ENCODE peak calls at places on chromosomes 11 and 22, in ten cellular contexts. Q is sigmoid colon, K is HepG2, P is K562, E is H1, J is GM23338, I is stomach, V is HCT116, R is vagina, B is SK-N-SH. W is an unnamed sample. For H3K4me1, the result is how much of the 10 kb centered on the place peaks cover.

GRCh38 chr22:49928185-49928495 is 9.7 kb downstream of the CRELD2 start:
- DNase-seq in Q (no peak), K (no peak), P (no peak), E (no peak), J (no peak), I (no peak), V (no peak), R (no peak), B (no peak), W (no peak)

GRCh38 chr11:75245356-75246005 is 4.9 kb downstream of the TPBGL start:
- DNase-seq in Q (no peak), K (peak), P (no peak), E (no peak), J (peak), I (peak), V (no peak), R (no peak), B (peak), W (peak)

GRCh38 chr22:21593406-21594232 is 26.1 kb downstream of the UBE2L3 start:
- DNase-seq in Q (no peak), K (peak), P (peak), E (peak), J (peak), I (peak), V (no peak), R (no peak), B (peak), W (no peak)

GRCh38 chr11:22441831-22442230 is 103.7 kb downstream of the SLC17A6 start:
- DNase-seq in Q (no peak), K (no peak), P (no peak), E (no peak), J (peak), I (no peak), V (no peak), R (no peak), B (no peak), W (no peak)

GRCh38 chr22:48959496-48959895 is 868.2 kb downstream of the BRD1 start:
- DNase-seq in Q (no peak), K (no peak), P (no peak), E (peak), J (no peak), I (peak), V (no peak), R (no peak), B (no peak), W (peak)

GRCh38 chr22:18954333-18954732 is 18.2 kb upstream of the PRODH start:
- DNase-seq in Q (peak), K (peak), P (peak), E (peak), J (peak), I (peak), V (no peak), R (no peak), B (peak), W (peak)

GRCh38 chr11:117096973-117097566 is 1.2 kb downstream of the SIK3 start:
- DNase-seq in Q (no peak), K (no peak), P (no peak), E (no peak), J (no peak), I (no peak), V (no peak), R (no peak), B (no peak), W (no peak)

GRCh38 chr11:39365809-39366436 is 2093.5 kb downstream of the LRRC4C start:
- DNase-seq in Q (no peak), K (no peak), P (no peak), E (no peak), J (peak), I (no peak), V (no peak), R (no peak), B (no peak), W (no peak)

GRCh38 chr11:10329356-10329755 is 24.5 kb downstream of the ADM start:
- DNase-seq in Q (no peak), K (no peak), P (no peak), E (no peak), J (no peak), I (no peak), V (no peak), R (no peak), B (no peak), W (no peak)

GRCh38 chr11:65979261-65979759 is 17.8 kb downstream of the SART1 start:
- DNase-seq in Q (no peak), K (no peak), P (no peak), E (no peak), J (no peak), I (no peak), V (no peak), R (no peak), B (peak), W (no peak)

GRCh38 chr11:111730031-111730430 is 36.2 kb downstream of the PPP2R1B start:
- DNase-seq in Q (no peak), K (no peak), P (no peak), E (no peak), J (no peak), I (no peak), V (no peak), R (no peak), B (no peak), W (no peak)

GRCh38 chr11:9616858-9617257 is 43.4 kb downstream of the WEE1 start:
- DNase-seq in Q (peak), K (no peak), P (no peak), E (no peak), J (no peak), I (no peak), V (no peak), R (no peak), B (no peak), W (no peak)

GRCh38 chr22:22378446-22379415 is 129.8 kb downstream of the ZNF280B start:
- DNase-seq in Q (no peak), K (no peak), P (peak), E (no peak), J (no peak), I (no peak), V (no peak), R (no peak), B (no peak), W (no peak)

GRCh38 chr11:8252946-8253345 is 10.7 kb downstream of the LMO1 start:
- DNase-seq in Q (peak), K (no peak), P (no peak), E (peak), J (no peak), I (no peak), V (no peak), R (no peak), B (no peak), W (peak)

GRCh38 chr11:27456140-27456801 is 16.3 kb downstream of the LGR4 start:
- DNase-seq in Q (no peak), K (peak), P (no peak), E (no peak), J (no peak), I (no peak), V (no peak), R (no peak), B (no peak), W (no peak)

GRCh38 chr11:46914363-46914762 is 4.0 kb downstream of the LRP4 start:
- DNase-seq in Q (no peak), K (no peak), P (no peak), E (no peak), J (no peak), I (no peak), V (no peak), R (no peak), B (no peak), W (no peak)

GRCh38 chr11:118928870-118929495 is 3.3 kb upstream of the BCL9L start:
- DNase-seq in Q (peak), K (peak), P (peak), E (peak), J (peak), I (no peak), V (no peak), R (no peak), B (peak), W (peak)

GRCh38 chr11:124278261-124278660 is 22.1 kb downstream of the OR8G5 start:
- DNase-seq in Q (no peak), K (no peak), P (no peak), E (no peak), J (no peak), I (no peak), V (no peak), R (no peak), B (no peak), W (no peak)

GRCh38 chr11:7538023-7538422 is 24.2 kb downstream of the PPFIBP2 start:
- DNase-seq in Q (peak), K (no peak), P (no peak), E (no peak), J (no peak), I (no peak), V (no peak), R (no peak), B (no peak), W (no peak)

GRCh38 chr11:104352036-104352435 is 188.1 kb upstream of the PDGFD start:
- DNase-seq in Q (no peak), K (no peak), P (no peak), E (no peak), J (no peak), I (no peak), V (no peak), R (no peak), B (no peak), W (no peak)

GRCh38 chr11:43788394-43788793 is 92.2 kb upstream of the ALKBH3 start:
- DNase-seq in Q (no peak), K (no peak), P (no peak), E (no peak), J (no peak), I (no peak), V (no peak), R (no peak), B (no peak), W (no peak)

GRCh38 chr11:44833869-44834452 is 107.2 kb downstream of the TSPAN18 start:
- DNase-seq in Q (no peak), K (no peak), P (no peak), E (no peak), J (peak), I (no peak), V (no peak), R (no peak), B (peak), W (no peak)

GRCh38 chr11:131522851-131523250 is 152.4 kb downstream of the NTM start:
- DNase-seq in Q (no peak), K (no peak), P (no peak), E (no peak), J (no peak), I (no peak), V (no peak), R (no peak), B (no peak), W (no peak)

GRCh38 chr11:60762851-60763691 is 6.4 kb downstream of the MS4A15 start:
- DNase-seq in Q (no peak), K (peak), P (peak), E (no peak), J (peak), I (no peak), V (peak), R (no peak), B (no peak), W (peak)

GRCh38 chr11:7571640-7572000 is 57.8 kb downstream of the PPFIBP2 start:
- DNase-seq in Q (peak), K (peak), P (peak), E (peak), J (peak), I (peak), V (peak), R (no peak), B (peak), W (no peak)

GRCh38 chr11:76637491-76638266 is 32.9 kb downstream of the LRRC32 start:
- DNase-seq in Q (peak), K (no peak), P (no peak), E (no peak), J (no peak), I (no peak), V (no peak), R (no peak), B (no peak), W (peak)

GRCh38 chr11:96075532-96075959 is 151.6 kb upstream of the MTMR2 start:
- DNase-seq in Q (no peak), K (no peak), P (no peak), E (no peak), J (no peak), I (no peak), V (no peak), R (no peak), B (no peak), W (no peak)

GRCh38 chr11:66333220-66333877 is 2.9 kb downstream of the RIN1 start:
- DNase-seq in Q (peak), K (no peak), P (no peak), E (no peak), J (no peak), I (no peak), V (no peak), R (no peak), B (peak), W (no peak)

GRCh38 chr11:12784987-12785386 is 110.8 kb downstream of the TEAD1 start:
- DNase-seq in Q (no peak), K (no peak), P (no peak), E (no peak), J (no peak), I (no peak), V (no peak), R (no peak), B (no peak), W (no peak)

GRCh38 chr11:120801801-120802689 is 221.9 kb upstream of the TBCEL start:
- DNase-seq in Q (peak), K (peak), P (peak), E (peak), J (peak), I (peak), V (peak), R (no peak), B (peak), W (no peak)

GRCh38 chr22:39176067-39176621 is 23.7 kb upstream of the CBX7 start:
- DNase-seq in Q (peak), K (peak), P (no peak), E (peak), J (peak), I (peak), V (no peak), R (no peak), B (no peak), W (peak)

GRCh38 chr11:76236092-76237026 is 30.1 kb upstream of the WNT11 start:
- DNase-seq in Q (peak), K (no peak), P (peak), E (peak), J (peak), I (peak), V (peak), R (no peak), B (peak), W (no peak)

GRCh38 chr11:83191491-83191890 is 2.0 kb upstream of the ANKRD42 start:
- DNase-seq in Q (no peak), K (no peak), P (no peak), E (no peak), J (no peak), I (no peak), V (no peak), R (no peak), B (no peak), W (no peak)

GRCh38 chr22:37100589-37101127 is 8.9 kb downstream of the TMPRSS6 start:
- DNase-seq in Q (no peak), K (no peak), P (no peak), E (no peak), J (no peak), I (no peak), V (no peak), R (no peak), B (no peak), W (no peak)

GRCh38 chr22:37103151-37103550 is 6.4 kb downstream of the TMPRSS6 start:
- DNase-seq in Q (no peak), K (no peak), P (no peak), E (no peak), J (no peak), I (no peak), V (no peak), R (no peak), B (no peak), W (no peak)

GRCh38 chr22:37101311-37102063 is 8.0 kb downstream of the TMPRSS6 start:
- DNase-seq in Q (no peak), K (no peak), P (no peak), E (no peak), J (no peak), I (peak), V (no peak), R (no peak), B (no peak), W (no peak)

GRCh38 chr22:37095113-37095512 is 14.4 kb downstream of the TMPRSS6 start:
- DNase-seq in Q (no peak), K (no peak), P (peak), E (no peak), J (no peak), I (no peak), V (no peak), R (no peak), B (no peak), W (no peak)

GRCh38 chr22:37098976-37099577 is 10.4 kb downstream of the TMPRSS6 start:
- DNase-seq in Q (no peak), K (no peak), P (no peak), E (peak), J (peak), I (no peak), V (no peak), R (no peak), B (no peak), W (no peak)
- TF ChIP-seq CTCF in Q (no peak), K (peak), P (peak), E (peak), J (peak), I (no peak), V (peak), R (no peak), B (no peak), W (no peak)

GRCh38 chr11:16001899-16002426 is 354.4 kb downstream of the SOX6 start:
- DNase-seq in Q (no peak), K (peak), P (no peak), E (no peak), J (peak), I (peak), V (peak), R (no peak), B (no peak), W (no peak)
- TF ChIP-seq POLR2AphosphoS5 in Q (no peak), K (no peak), P (no peak), E (no peak), J (no peak), I (no peak), V (no peak), R (no peak), B (no peak), W (no peak)

GRCh38 chr22:33908201-33909074 is 11.8 kb downstream of the LARGE1 start:
- DNase-seq in Q (no peak), K (no peak), P (no peak), E (no peak), J (no peak), I (no peak), V (no peak), R (no peak), B (no peak), W (no peak)
- H3K4me1 ChIP-seq in Q (under half), K (under half), P (under half), E (under half), J (half or more), I (under half), V (under half), R (under half), B (under half), W (under half)

DNA sequence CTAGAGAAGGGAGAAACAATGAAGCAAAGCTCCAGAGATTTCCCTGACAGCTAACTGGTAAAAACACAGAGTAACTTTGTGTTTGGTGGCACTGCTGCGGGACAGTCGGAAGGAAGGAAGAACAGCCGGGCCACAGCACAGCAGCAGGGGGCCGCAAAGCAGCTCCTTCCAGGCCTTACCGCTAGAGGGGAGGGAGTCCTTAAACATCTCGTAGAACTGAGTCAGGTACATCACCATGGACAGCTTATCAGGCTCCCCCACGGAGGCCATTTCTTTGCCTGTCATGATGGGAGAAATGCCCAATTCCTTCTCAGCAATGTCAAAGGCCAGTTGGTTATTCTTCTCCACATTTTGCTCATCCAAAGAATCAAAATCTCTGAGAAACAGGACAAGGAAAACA is 114.6 kb upstream of the BID start:
- DNase-seq in Q (no peak), K (no peak), P (peak), E (peak), J (peak), I (no peak), V (no peak), R (no peak), B (no peak), W (no peak)
- TF ChIP-seq CTCF in Q (no peak), K (no peak), P (peak), E (peak), J (peak), I (no peak), V (no peak), R (no peak), B (no peak), W (no peak)

GRCh38 chr22:24208012-24208749 is 26.9 kb downstream of the SUSD2 start:
- DNase-seq in Q (peak), K (peak), P (no peak), E (no peak), J (no peak), I (peak), V (peak), R (no peak), B (peak), W (no peak)
- TF ChIP-seq POLR2AphosphoS5 in Q (peak), K (no peak), P (no peak), E (no peak), J (no peak), I (peak), V (peak), R (no peak), B (peak), W (peak)

DNA sequence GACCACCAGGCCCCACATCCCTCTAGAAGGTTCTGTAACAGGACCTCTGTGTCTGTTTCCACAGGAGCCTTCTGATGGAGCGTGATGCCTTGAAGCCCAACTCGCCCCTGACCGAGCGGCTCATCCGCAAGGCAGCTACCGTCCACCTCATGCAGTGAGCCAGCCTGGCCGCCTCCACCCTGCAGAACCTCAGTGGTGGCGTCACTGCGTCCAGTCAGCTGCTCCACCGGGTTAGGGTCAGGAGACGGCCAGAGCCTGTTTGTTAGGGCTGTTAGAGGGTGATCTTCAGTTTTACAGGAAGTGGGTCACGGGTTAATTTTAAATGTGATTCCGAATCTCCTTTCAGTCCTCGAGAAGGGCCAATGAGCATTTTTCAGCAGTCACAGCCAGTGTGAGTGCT is 3.9 kb upstream of the GTSE1 start:
- DNase-seq in Q (no peak), K (no peak), P (no peak), E (no peak), J (no peak), I (no peak), V (no peak), R (no peak), B (no peak), W (no peak)
- H3K4me1 ChIP-seq in Q (under half), K (under half), P (under half), E (under half), J (under half), I (under half), V (under half), R (under half), B (under half), W (half or more)

GRCh38 chr11:62804310-62805043 is 763 bp downstream of the NXF1 start:
- DNase-seq in Q (no peak), K (no peak), P (peak), E (no peak), J (no peak), I (peak), V (no peak), R (no peak), B (no peak), W (no peak)

GRCh38 chr11:62801071-62801470 is 4.2 kb downstream of the NXF1 start:
- DNase-seq in Q (no peak), K (no peak), P (no peak), E (no peak), J (no peak), I (no peak), V (no peak), R (no peak), B (no peak), W (no peak)

GRCh38 chr11:62805991-62806441 is 776 bp upstream of the NXF1 start:
- DNase-seq in Q (no peak), K (no peak), P (peak), E (no peak), J (peak), I (no peak), V (no peak), R (no peak), B (peak), W (no peak)

GRCh38 chr11:62806611-62807121 is 1.4 kb upstream of the NXF1 start:
- DNase-seq in Q (peak), K (no peak), P (no peak), E (no peak), J (no peak), I (no peak), V (no peak), R (no peak), B (no peak), W (no peak)

GRCh38 chr11:62805044-62805892 is at the start of gene NXF1:
- DNase-seq in Q (peak), K (peak), P (peak), E (peak), J (peak), I (peak), V (peak), R (no peak), B (peak), W (peak)
- TF ChIP-seq CTCF in Q (no peak), K (no peak), P (peak), E (no peak), J (peak), I (no peak), V (no peak), R (peak), B (peak), W (peak)

GRCh38 chr22:35940166-35940565 is 88.5 kb downstream of the RBFOX2 start:
- DNase-seq in Q (no peak), K (no peak), P (no peak), E (no peak), J (no peak), I (no peak), V (no peak), R (no peak), B (no peak), W (no peak)

DNA sequence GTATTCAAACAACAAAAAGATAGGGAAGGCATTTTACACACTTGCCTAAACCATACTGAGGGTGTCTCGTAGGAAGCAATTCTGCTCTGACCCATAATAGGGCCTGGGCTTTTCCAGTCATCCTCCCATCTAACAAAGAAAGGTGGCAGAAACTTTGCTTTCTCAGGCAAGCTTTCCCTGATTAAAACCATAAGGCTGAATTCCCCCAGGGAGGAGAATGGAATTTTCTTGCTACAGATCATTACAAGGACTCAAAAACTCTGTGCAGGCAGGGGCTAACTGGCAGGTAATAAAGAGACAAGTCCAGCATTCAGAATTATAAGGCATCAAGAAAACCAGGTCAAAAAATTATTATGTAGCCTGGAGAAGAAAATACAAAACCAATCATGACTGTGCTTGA is 90.4 kb downstream of the RBFOX2 start:
- DNase-seq in Q (no peak), K (no peak), P (no peak), E (no peak), J (no peak), I (no peak), V (no peak), R (no peak), B (no peak), W (no peak)
- TF ChIP-seq POLR2AphosphoS5 in Q (no peak), K (no peak), P (no peak), E (no peak), J (no peak), I (no peak), V (no peak), R (no peak), B (no peak), W (no peak)